ENCODE peak calls at places on chromosomes 1 and 21, in four cellular contexts. B, I, E and D are unnamed samples.

GRCh38 chr1:40784141-40784770 is 669 bp downstream of the KCNQ4 start:
- DNase-seq in I (no peak), E (peak), B (no peak), D (no peak)

GRCh38 chr1:37515185-37516034 is 844 bp upstream of the MEAF6 start:
- DNase-seq in E (peak), B (no peak), I (no peak), D (no peak)

GRCh38 chr21:16891821-16892220 is 621.0 kb upstream of the CXADR start:
- DNase-seq in I (no peak), B (no peak), E (no peak), D (peak)

GRCh38 chr1:180486092-180486491 is 16.3 kb downstream of the ACBD6 start:
- DNase-seq in I (no peak), E (no peak), B (no peak), D (no peak)

GRCh38 chr1:111656093-111657017 is 36.8 kb downstream of the RAP1A start:
- DNase-seq in B (peak), E (peak), I (peak), D (peak)

GRCh38 chr1:33683913-33684312 is 180.0 kb upstream of the HMGB4 start:
- DNase-seq in I (no peak), B (no peak), E (no peak), D (no peak)

GRCh38 chr1:5690878-5691277 is 301.3 kb downstream of the NPHP4 start:
- DNase-seq in I (no peak), E (no peak), B (no peak), D (no peak)

GRCh38 chr1:229855999-229856650 is 210.9 kb upstream of the GALNT2 start:
- DNase-seq in B (no peak), I (no peak), E (no peak), D (no peak)

GRCh38 chr21:15614757-15615156 is 115.0 kb upstream of the USP25 start:
- DNase-seq in B (no peak), E (no peak), I (no peak), D (no peak)

GRCh38 chr1:220432408-220432807 is 95.5 kb upstream of the MARK1 start:
- DNase-seq in E (no peak), B (no peak), I (no peak), D (no peak)

GRCh38 chr1:54403808-54404261 is 2.4 kb downstream of the SSBP3 start:
- DNase-seq in B (no peak), I (no peak), E (peak), D (peak)

GRCh38 chr1:190475394-190476250 is 2.0 kb downstream of the BRINP3 start:
- DNase-seq in B (no peak), I (no peak), E (no peak), D (peak)

GRCh38 chr1:54200519-54200997 is 591 bp downstream of the MRPL37 start:
- DNase-seq in B (no peak), I (no peak), E (no peak), D (peak)

DNA sequence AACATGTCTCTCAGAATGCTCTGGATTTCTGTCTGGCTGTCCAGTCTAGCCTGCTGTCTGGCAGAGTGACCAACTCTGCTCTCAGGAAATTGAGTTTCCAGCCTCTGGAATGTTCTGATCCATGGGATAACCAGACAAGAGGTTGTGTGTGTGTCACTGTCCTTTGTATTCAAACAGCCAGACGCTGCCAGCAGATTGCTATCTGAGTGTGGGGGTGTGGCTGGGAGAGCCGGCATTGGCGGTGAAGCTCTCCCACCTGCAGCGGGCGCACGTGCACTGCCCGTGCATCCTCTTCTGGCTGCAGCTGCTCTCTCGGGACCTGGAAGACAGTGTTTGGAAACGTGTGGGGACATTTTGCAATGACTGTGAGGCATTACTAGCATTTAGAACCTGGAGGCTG is 26.1 kb downstream of the PKP1 start:
- DNase-seq in B (peak), I (peak), E (peak), D (peak)
- TF ChIP-seq MAZ in B (no peak), I (no peak), E (no peak), D (no peak)

DNA sequence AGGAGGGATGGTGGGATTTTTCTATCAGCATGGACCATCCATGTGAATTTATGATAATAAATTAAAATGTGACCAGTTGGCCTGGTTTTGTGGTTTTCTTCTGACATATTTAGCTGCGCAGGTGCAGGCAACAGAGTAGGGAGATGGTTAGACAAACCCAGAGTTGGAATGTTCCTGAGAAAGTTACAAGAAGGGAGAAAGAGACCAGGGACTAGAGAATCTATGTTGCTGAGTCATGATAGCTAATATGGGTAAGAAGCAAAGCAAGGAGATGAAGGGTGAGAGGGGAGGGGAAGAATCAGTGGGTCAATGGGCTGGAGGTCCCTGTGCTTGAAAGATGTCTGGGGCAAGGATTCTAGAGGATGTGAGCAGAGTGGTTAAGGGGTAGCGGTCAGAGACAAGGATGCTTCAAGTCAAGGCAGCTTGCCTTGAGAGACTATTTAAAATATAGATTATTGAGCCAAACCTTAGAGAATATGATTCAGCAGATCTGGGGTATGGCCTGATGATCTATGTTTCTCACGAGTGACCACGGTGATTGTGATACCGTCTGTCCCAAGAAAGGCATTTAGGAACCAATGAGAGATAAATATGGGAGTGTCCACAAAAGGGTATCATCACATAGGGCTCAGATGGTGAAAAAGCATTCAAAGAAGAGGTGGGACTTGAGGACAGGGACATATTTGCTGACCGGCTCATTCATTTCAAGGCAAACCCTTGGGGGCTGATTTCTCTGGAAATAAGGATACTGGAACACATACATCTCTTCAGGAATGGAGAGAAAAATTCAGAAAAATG is 219.7 kb upstream of the PLD5 start:
- DNase-seq in I (no peak), B (no peak), E (no peak), D (no peak)
- TF ChIP-seq MAZ in I (no peak), B (no peak), E (no peak), D (no peak)

GRCh38 chr1:157230500-157230899 is 92.3 kb upstream of the ETV3 start:
- DNase-seq in I (no peak), E (no peak), B (no peak), D (no peak)
- TF ChIP-seq MAZ in I (no peak), E (no peak), B (no peak), D (no peak)

GRCh38 chr1:177305040-177306018 is 134.6 kb downstream of the BRINP2 start:
- DNase-seq in I (no peak), B (no peak), E (no peak), D (no peak)
- TF ChIP-seq MAZ in I (no peak), B (no peak), E (no peak), D (no peak)

DNA sequence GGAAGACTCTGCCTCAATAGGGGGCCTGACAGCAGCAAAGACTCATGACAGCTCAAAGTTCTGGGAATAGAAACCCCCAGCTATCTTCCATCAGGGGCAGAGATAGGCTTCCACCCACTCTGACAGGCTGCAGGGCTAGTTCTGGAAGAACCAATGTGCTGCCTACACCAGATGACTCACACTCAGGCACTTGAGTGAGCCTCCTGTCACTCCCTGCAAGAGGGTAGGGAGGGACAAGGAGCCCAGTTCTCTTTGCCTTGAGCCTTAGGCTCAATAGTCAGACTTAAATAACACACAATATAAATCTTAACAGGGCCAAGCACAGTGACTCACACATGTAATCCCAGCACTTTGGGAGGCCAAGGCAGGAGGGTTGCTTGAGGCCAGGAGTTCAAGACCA is 386.4 kb downstream of the HHAT start:
- DNase-seq in I (no peak), B (no peak), E (peak), D (no peak)
- TF ChIP-seq MAZ in I (no peak), B (no peak), E (no peak), D (no peak)